ENCODE peak calls at places on chromosomes 11 and 22, in ten cellular contexts. R is Caco-2; B is T-helper 9 cell; K is LoVo; H is NCI-H748 treated with DMSO at 0.1 percent for 48 hours; G is fibroblast of mammary gland; C is chondrocyte; X is CD4-positive, alpha-beta T cell; J is globus pallidus; Y is nucleus accumbens. V is an unnamed sample.

GRCh38 chr11:132024587-132025295 is 654.3 kb downstream of the NTM start:
- DNase-seq in R (no peak), B (no peak), K (peak), H (no peak), G (peak), C (no peak), X (no peak), J (no peak), Y (no peak), V (no peak)

GRCh38 chr11:113664069-113664980 is 41.8 kb downstream of the TMPRSS5 start:
- DNase-seq in R (peak), B (no peak), K (peak), H (no peak), G (peak), C (no peak), X (no peak), J (no peak), Y (no peak), V (no peak)

GRCh38 chr11:16148301-16148787 is 208.0 kb downstream of the SOX6 start:
- DNase-seq in R (no peak), B (no peak), K (no peak), H (peak), G (no peak), C (no peak), X (no peak), J (peak), Y (no peak), V (no peak)

GRCh38 chr11:87298155-87298554 is 260.4 kb downstream of the TMEM135 start:
- DNase-seq in R (no peak), B (no peak), K (no peak), H (no peak), G (no peak), C (no peak), X (no peak), J (no peak), Y (no peak), V (no peak)

GRCh38 chr11:27215471-27216267 is 147.3 kb downstream of the CCDC34 start:
- DNase-seq in R (no peak), B (no peak), K (no peak), H (no peak), G (no peak), C (no peak), X (no peak), J (no peak), Y (no peak), V (no peak)

GRCh38 chr11:609355-609811 is 6.4 kb downstream of the IRF7 start:
- DNase-seq in R (no peak), B (no peak), K (no peak), H (no peak), G (no peak), C (peak), X (no peak), J (no peak), Y (no peak), V (no peak)

GRCh38 chr11:59102259-59102765 is 4.7 kb upstream of the FAM111B start:
- DNase-seq in R (no peak), B (peak), K (no peak), H (peak), G (peak), C (no peak), X (peak), J (peak), Y (peak), V (peak)

GRCh38 chr11:120128392-120129172 is 9.3 kb downstream of the TRIM29 start:
- DNase-seq in R (peak), B (no peak), K (peak), H (no peak), G (peak), C (peak), X (no peak), J (no peak), Y (no peak), V (no peak)

GRCh38 chr11:73194593-73194992 is 23.5 kb upstream of the P2RY2 start:
- DNase-seq in R (peak), B (no peak), K (peak), H (no peak), G (no peak), C (peak), X (no peak), J (no peak), Y (no peak), V (no peak)

GRCh38 chr11:105923252-105923651 is 98.8 kb downstream of the MSANTD4 start:
- DNase-seq in R (no peak), B (no peak), K (no peak), H (no peak), G (no peak), C (no peak), X (no peak), J (no peak), Y (no peak), V (no peak)

GRCh38 chr11:68121067-68121899 is at the start of gene CHKA:
- DNase-seq in R (peak), B (peak), K (peak), H (peak), G (peak), C (no peak), X (peak), J (peak), Y (peak), V (peak)

GRCh38 chr22:46556775-46557174 is 19.4 kb upstream of the CELSR1 start:
- DNase-seq in R (no peak), B (no peak), K (no peak), H (no peak), G (no peak), C (no peak), X (no peak), J (no peak), Y (no peak), V (no peak)

GRCh38 chr11:297666-298405 is 1.5 kb downstream of the IFITM5 start:
- DNase-seq in R (no peak), B (peak), K (no peak), H (no peak), G (peak), C (peak), X (peak), J (no peak), Y (no peak), V (no peak)

GRCh38 chr11:130411223-130411622 is 17.2 kb downstream of the ADAMTS8 start:
- DNase-seq in R (no peak), B (no peak), K (no peak), H (no peak), G (no peak), C (no peak), X (no peak), J (no peak), Y (no peak), V (no peak)

GRCh38 chr11:57345555-57346151 is 7.5 kb downstream of the P2RX3 start:
- DNase-seq in R (peak), B (peak), K (peak), H (no peak), G (peak), C (no peak), X (peak), J (peak), Y (peak), V (no peak)

GRCh38 chr22:48365386-48365785 is 1462.3 kb downstream of the BRD1 start:
- DNase-seq in R (no peak), B (no peak), K (no peak), H (no peak), G (no peak), C (no peak), X (peak), J (no peak), Y (no peak), V (peak)

GRCh38 chr11:27938011-27938410 is 169.9 kb downstream of the KIF18A start:
- DNase-seq in R (no peak), B (no peak), K (no peak), H (no peak), G (no peak), C (no peak), X (no peak), J (no peak), Y (no peak), V (no peak)

GRCh38 chr22:46574993-46575914 is 37.8 kb upstream of the CELSR1 start:
- DNase-seq in R (peak), B (no peak), K (peak), H (no peak), G (no peak), C (peak), X (no peak), J (no peak), Y (no peak), V (no peak)

GRCh38 chr22:23565942-23566715 is 14.0 kb downstream of the IGLL1 start:
- DNase-seq in R (peak), B (no peak), K (no peak), H (no peak), G (no peak), C (no peak), X (peak), J (no peak), Y (no peak), V (peak)

GRCh38 chr22:30299322-30299721 is 10.0 kb upstream of the CASTOR1 start:
- DNase-seq in R (no peak), B (no peak), K (no peak), H (no peak), G (no peak), C (no peak), X (no peak), J (no peak), Y (no peak), V (no peak)

GRCh38 chr11:10694481-10695239 is 1.1 kb upstream of the IRAG1 start:
- DNase-seq in R (no peak), B (no peak), K (no peak), H (no peak), G (peak), C (no peak), X (no peak), J (no peak), Y (no peak), V (no peak)

GRCh38 chr22:37817705-37818311 is 5.4 kb upstream of the GALR3 start:
- DNase-seq in R (peak), B (peak), K (peak), H (peak), G (peak), C (peak), X (peak), J (peak), Y (peak), V (peak)

GRCh38 chr22:33519140-33519973 is 400.9 kb downstream of the LARGE1 start:
- DNase-seq in R (peak), B (no peak), K (peak), H (no peak), G (peak), C (no peak), X (no peak), J (peak), Y (no peak), V (peak)

GRCh38 chr22:45127866-45128265 is 35.9 kb upstream of the NUP50 start:
- DNase-seq in R (no peak), B (no peak), K (no peak), H (no peak), G (peak), C (no peak), X (no peak), J (no peak), Y (no peak), V (no peak)

GRCh38 chr22:28019360-28019759 is 100.3 kb upstream of the PITPNB start:
- DNase-seq in R (no peak), B (no peak), K (no peak), H (no peak), G (no peak), C (peak), X (peak), J (no peak), Y (no peak), V (no peak)

GRCh38 chr22:43931771-43932170 is 8.2 kb downstream of the PNPLA3 start:
- DNase-seq in R (no peak), B (no peak), K (no peak), H (no peak), G (no peak), C (no peak), X (no peak), J (no peak), Y (no peak), V (no peak)

GRCh38 chr22:19516378-19517170 is 7.6 kb downstream of the CLDN5 start:
- DNase-seq in R (no peak), B (no peak), K (no peak), H (no peak), G (no peak), C (peak), X (no peak), J (no peak), Y (no peak), V (no peak)

GRCh38 chr11:131687291-131688055 is 317.1 kb downstream of the NTM start:
- DNase-seq in R (no peak), B (no peak), K (no peak), H (no peak), G (no peak), C (no peak), X (no peak), J (no peak), Y (no peak), V (no peak)

GRCh38 chr22:22210889-22211833 is 33.4 kb upstream of the VPREB1 start:
- DNase-seq in R (no peak), B (no peak), K (no peak), H (no peak), G (no peak), C (no peak), X (no peak), J (no peak), Y (no peak), V (no peak)

GRCh38 chr11:122748968-122749687 is 89.2 kb upstream of the CRTAM start:
- DNase-seq in R (no peak), B (no peak), K (no peak), H (no peak), G (peak), C (no peak), X (peak), J (peak), Y (no peak), V (no peak)

GRCh38 chr11:32374261-32374711 is 61.1 kb downstream of the WT1 start:
- DNase-seq in R (peak), B (no peak), K (peak), H (peak), G (peak), C (no peak), X (no peak), J (no peak), Y (no peak), V (peak)

GRCh38 chr11:119223856-119224255 is 17.7 kb downstream of the CBL start:
- DNase-seq in R (no peak), B (no peak), K (no peak), H (no peak), G (peak), C (no peak), X (no peak), J (no peak), Y (no peak), V (no peak)

GRCh38 chr11:125063429-125064043 is 431 bp downstream of the SLC37A2 start:
- DNase-seq in R (no peak), B (no peak), K (no peak), H (no peak), G (no peak), C (no peak), X (no peak), J (no peak), Y (no peak), V (no peak)

GRCh38 chr11:111776398-111777093 is 10.4 kb upstream of the PPP2R1B start:
- DNase-seq in R (no peak), B (no peak), K (no peak), H (no peak), G (no peak), C (no peak), X (no peak), J (no peak), Y (no peak), V (no peak)

GRCh38 chr22:23301591-23301990 is 121.3 kb downstream of the BCR start:
- DNase-seq in R (no peak), B (no peak), K (no peak), H (no peak), G (no peak), C (peak), X (no peak), J (no peak), Y (no peak), V (no peak)

GRCh38 chr11:3986301-3986700 is 108.3 kb upstream of the RRM1 start:
- DNase-seq in R (no peak), B (no peak), K (no peak), H (no peak), G (no peak), C (no peak), X (no peak), J (no peak), Y (no peak), V (no peak)

GRCh38 chr11:17244046-17244445 is 32.5 kb upstream of the NUCB2 start:
- DNase-seq in R (no peak), B (no peak), K (no peak), H (no peak), G (no peak), C (no peak), X (no peak), J (no peak), Y (no peak), V (no peak)

GRCh38 chr22:31496007-31496734 is at the start of gene SFI1:
- DNase-seq in R (peak), B (peak), K (peak), H (peak), G (peak), C (peak), X (peak), J (peak), Y (peak), V (peak)

GRCh38 chr22:29400576-29400975 is 12.2 kb upstream of the AP1B1 start:
- DNase-seq in R (no peak), B (no peak), K (no peak), H (no peak), G (no peak), C (no peak), X (no peak), J (no peak), Y (no peak), V (no peak)